ENCODE peak calls at places on chromosomes 3 and 15, in nine cellular contexts. C is tibial nerve; T is thyroid gland; Y is Ammon's horn; F is effector CD4-positive, alpha-beta T cell; P is naive thymus-derived CD8-positive, alpha-beta T cell; X is NT2/D1; U is GM10248; V is A549. K is an unnamed sample.

GRCh38 chr3:136135039-136135802 is 60.9 kb downstream of the MSL2 start:
- DNase-seq in C (no peak), T (no peak), Y (no peak), F (no peak), P (no peak), X (no peak), U (no peak), V (no peak), K (no peak)

GRCh38 chr3:152270145-152270870 is 1.6 kb downstream of the MBNL1 start:
- DNase-seq in C (no peak), T (no peak), Y (no peak), F (no peak), P (no peak), X (no peak), U (no peak), V (no peak), K (peak; percentile 4)

GRCh38 chr15:43749690-43750345 is 3.6 kb downstream of the PDIA3 start:
- DNase-seq in C (no peak), T (peak; percentile 60), Y (no peak), F (peak; percentile 14), P (peak; percentile 71), X (no peak), U (peak; percentile 68), V (no peak), K (peak; percentile 63)

GRCh38 chr3:117322866-117323265 is 613.3 kb downstream of the TUSC7 start:
- DNase-seq in C (no peak), T (no peak), Y (no peak), F (no peak), P (no peak), X (peak; percentile 5), U (peak; percentile 3), V (peak; percentile 13), K (no peak)

GRCh38 chr15:101384276-101384675 is 89.2 kb upstream of the SNRPA1 start:
- DNase-seq in C (no peak), T (no peak), Y (no peak), F (no peak), P (no peak), X (no peak), U (no peak), V (no peak), K (no peak)

GRCh38 chr3:139672247-139672646 is 5.5 kb downstream of the NMNAT3 start:
- DNase-seq in C (no peak), T (no peak), Y (no peak), F (no peak), P (no peak), X (no peak), U (no peak), V (no peak), K (no peak)

GRCh38 chr3:27483117-27484001 is 825 bp downstream of the SLC4A7 start:
- DNase-seq in C (no peak), T (peak; percentile 53), Y (peak; percentile 74), F (peak; percentile 6), P (peak; percentile 48), X (peak; percentile 22), U (peak; percentile 41), V (peak; percentile 78), K (peak; percentile 24)

GRCh38 chr15:50275908-50276307 is 10.4 kb upstream of the HDC start:
- DNase-seq in C (no peak), T (no peak), Y (no peak), F (no peak), P (no peak), X (no peak), U (no peak), V (no peak), K (no peak)

GRCh38 chr3:160941885-160942494 is 163.2 kb downstream of the B3GALNT1 start:
- DNase-seq in C (peak; percentile 77), T (peak; percentile 77), Y (peak; percentile 85), F (peak; percentile 56), P (peak; percentile 71), X (peak; percentile 50), U (peak; percentile 62), V (peak; percentile 65), K (no peak)

GRCh38 chr3:103181175-103181574 is 746.4 kb downstream of the ZPLD1 start:
- DNase-seq in C (no peak), T (no peak), Y (no peak), F (no peak), P (no peak), X (no peak), U (no peak), V (no peak), K (no peak)

GRCh38 chr3:76638006-76638405 is 401.9 kb upstream of the ROBO2 start:
- DNase-seq in C (no peak), T (no peak), Y (no peak), F (no peak), P (no peak), X (no peak), U (no peak), V (no peak), K (no peak)

GRCh38 chr3:32819581-32820348 is 2.0 kb downstream of the TRIM71 start:
- DNase-seq in C (no peak), T (no peak), Y (no peak), F (no peak), P (no peak), X (no peak), U (no peak), V (no peak), K (no peak)

GRCh38 chr15:40250771-40251454 is 12.1 kb downstream of the PAK6 start:
- DNase-seq in C (no peak), T (no peak), Y (no peak), F (no peak), P (no peak), X (no peak), U (no peak), V (no peak), K (no peak)

GRCh38 chr15:76963596-76963995 is 31.3 kb upstream of the PSTPIP1 start:
- DNase-seq in C (no peak), T (no peak), Y (no peak), F (no peak), P (no peak), X (no peak), U (no peak), V (no peak), K (no peak)

GRCh38 chr3:115100806-115101205 is 46.3 kb downstream of the ZBTB20 start:
- DNase-seq in C (no peak), T (no peak), Y (no peak), F (no peak), P (no peak), X (no peak), U (no peak), V (no peak), K (no peak)

GRCh38 chr15:56887782-56888127 is 30.7 kb upstream of the TCF12 start:
- DNase-seq in C (no peak), T (no peak), Y (no peak), F (no peak), P (no peak), X (no peak), U (no peak), V (no peak), K (no peak)

GRCh38 chr15:79853492-79854328 is 43.1 kb downstream of the MTHFS start:
- DNase-seq in C (peak; percentile 23), T (peak; percentile 71), Y (peak; percentile 90), F (peak; percentile 42), P (peak; percentile 42), X (peak; percentile 63), U (peak; percentile 58), V (peak; percentile 90), K (peak; percentile 53)

GRCh38 chr3:134357261-134357913 is 16.9 kb downstream of the AMOTL2 start:
- DNase-seq in C (no peak), T (peak; percentile 12), Y (no peak), F (no peak), P (no peak), X (no peak), U (no peak), V (no peak), K (no peak)